ENCODE peak calls at places on chromosome 21, in six cellular contexts. X is IMR-90, C is thyroid gland, Z is tibial nerve, A is esophagus squamous epithelium, E is ovary. F is an unnamed sample.

GRCh38 chr21:16046625-16047340 is 317.0 kb downstream of the USP25 start:
- DNase-seq in X (peak; percentile 47), C (no peak), Z (no peak), A (no peak), E (no peak), F (no peak)

GRCh38 chr21:37783016-37783415 is 133.2 kb downstream of the KCNJ6 start:
- DNase-seq in X (peak; percentile 35), C (no peak), Z (no peak), A (no peak), E (no peak), F (no peak)

GRCh38 chr21:46116846-46117585 is 19.1 kb downstream of the COL6A2 start:
- DNase-seq in X (no peak), C (no peak), Z (peak; percentile 12), A (no peak), E (peak; percentile 32), F (peak; percentile 14)

GRCh38 chr21:39527067-39527595 is 75.4 kb downstream of the SH3BGR start:
- DNase-seq in X (no peak), C (no peak), Z (no peak), A (no peak), E (no peak), F (no peak)

GRCh38 chr21:16085436-16085835 is 355.7 kb downstream of the USP25 start:
- DNase-seq in X (peak; percentile 39), C (no peak), Z (no peak), A (no peak), E (no peak), F (no peak)

GRCh38 chr21:31974454-31974985 is 101.7 kb downstream of the HUNK start:
- DNase-seq in X (no peak), C (no peak), Z (no peak), A (no peak), E (no peak), F (no peak)

GRCh38 chr21:40047993-40048730 is 180.9 kb downstream of the PCP4 start:
- DNase-seq in X (no peak), C (no peak), Z (no peak), A (no peak), E (no peak), F (no peak)

GRCh38 chr21:37675202-37675801 is 241.0 kb downstream of the KCNJ6 start:
- DNase-seq in X (peak; percentile 38), C (peak; percentile 50), Z (peak; percentile 35), A (no peak), E (peak; percentile 78), F (peak; percentile 60)

GRCh38 chr21:31872072-31872451 is 758 bp upstream of the HUNK start:
- DNase-seq in X (no peak), C (no peak), Z (no peak), A (no peak), E (no peak), F (no peak)

GRCh38 chr21:27201197-27201596 is 234.3 kb upstream of the ADAMTS5 start:
- DNase-seq in X (peak; percentile 85), C (no peak), Z (no peak), A (no peak), E (no peak), F (no peak)

GRCh38 chr21:31180256-31181088 is 142.2 kb upstream of the KRTAP19-8 start:
- DNase-seq in X (peak; percentile 54), C (no peak), Z (no peak), A (no peak), E (no peak), F (no peak)

GRCh38 chr21:33383056-33383888 is 19.9 kb upstream of the IFNGR2 start:
- DNase-seq in X (peak; percentile 94), C (peak; percentile 13), Z (no peak), A (peak; percentile 48), E (peak; percentile 74), F (peak; percentile 70)
- TF ChIP-seq POLR2A in X (peak; percentile 36), C (no peak), Z (no peak), A (no peak), E (no peak), F (peak; percentile 27)

GRCh38 chr21:34272321-34272720 is 91.5 kb upstream of the KCNE2 start:
- DNase-seq in X (no peak), C (no peak), Z (no peak), A (no peak), E (no peak), F (no peak)

GRCh38 chr21:34274001-34274400 is 89.8 kb upstream of the KCNE2 start:
- DNase-seq in X (peak; percentile 28), C (no peak), Z (no peak), A (no peak), E (no peak), F (no peak)

GRCh38 chr21:34271452-34271851 is 92.4 kb upstream of the KCNE2 start:
- DNase-seq in X (no peak), C (no peak), Z (no peak), A (no peak), E (no peak), F (no peak)

GRCh38 chr21:34268493-34268892 is 95.3 kb upstream of the KCNE2 start:
- DNase-seq in X (no peak), C (no peak), Z (no peak), A (no peak), E (no peak), F (no peak)

GRCh38 chr21:34270406-34270805 is 93.4 kb upstream of the KCNE2 start:
- DNase-seq in X (no peak), C (no peak), Z (no peak), A (no peak), E (no peak), F (no peak)
- H3K27me3 ChIP-seq in X (peaks cover 34% of the 10 kb centered on the region), C (no peaks in the 10 kb centered on the region), Z (no peaks in the 10 kb centered on the region), A (peaks cover 14% of the 10 kb centered on the region), E (no peaks in the 10 kb centered on the region), F (no peaks in the 10 kb centered on the region)

GRCh38 chr21:26130249-26130896 is 40.2 kb downstream of the APP start:
- DNase-seq in X (peak; percentile 82), C (no peak), Z (no peak), A (no peak), E (no peak), F (no peak)

GRCh38 chr21:26127073-26127814 is 43.3 kb downstream of the APP start:
- DNase-seq in X (no peak), C (no peak), Z (no peak), A (no peak), E (no peak), F (no peak)

GRCh38 chr21:26125433-26126167 is 45.0 kb downstream of the APP start:
- DNase-seq in X (peak; percentile 28), C (no peak), Z (no peak), A (no peak), E (no peak), F (no peak)

GRCh38 chr21:26126168-26126553 is 44.4 kb downstream of the APP start:
- DNase-seq in X (no peak), C (no peak), Z (no peak), A (no peak), E (no peak), F (no peak)

GRCh38 chr21:26127918-26128317 is 42.7 kb downstream of the APP start:
- DNase-seq in X (peak; percentile 69), C (no peak), Z (no peak), A (no peak), E (no peak), F (no peak)
- H3K27ac ChIP-seq in X (no peak overlapping the region), C (peak overlapping the region; percentile 60), Z (peak overlapping the region; percentile 66), A (peak overlapping the region; percentile 47), E (no peak overlapping the region), F (peak overlapping the region; percentile 49)

GRCh38 chr21:36134820-36135390 is at the start of gene CBR3:
- DNase-seq in X (peak; percentile 41), C (peak; percentile 62), Z (peak; percentile 66), A (no peak), E (peak; percentile 77), F (peak; percentile 81)

GRCh38 chr21:36141513-36141925 is 6.6 kb downstream of the CBR3 start:
- DNase-seq in X (peak; percentile 89), C (peak; percentile 93), Z (peak; percentile 41), A (peak; percentile 54), E (peak; percentile 64), F (peak; percentile 72)

GRCh38 chr21:36132691-36133090 is 2.2 kb upstream of the CBR3 start:
- DNase-seq in X (no peak), C (no peak), Z (no peak), A (no peak), E (no peak), F (no peak)

DNA sequence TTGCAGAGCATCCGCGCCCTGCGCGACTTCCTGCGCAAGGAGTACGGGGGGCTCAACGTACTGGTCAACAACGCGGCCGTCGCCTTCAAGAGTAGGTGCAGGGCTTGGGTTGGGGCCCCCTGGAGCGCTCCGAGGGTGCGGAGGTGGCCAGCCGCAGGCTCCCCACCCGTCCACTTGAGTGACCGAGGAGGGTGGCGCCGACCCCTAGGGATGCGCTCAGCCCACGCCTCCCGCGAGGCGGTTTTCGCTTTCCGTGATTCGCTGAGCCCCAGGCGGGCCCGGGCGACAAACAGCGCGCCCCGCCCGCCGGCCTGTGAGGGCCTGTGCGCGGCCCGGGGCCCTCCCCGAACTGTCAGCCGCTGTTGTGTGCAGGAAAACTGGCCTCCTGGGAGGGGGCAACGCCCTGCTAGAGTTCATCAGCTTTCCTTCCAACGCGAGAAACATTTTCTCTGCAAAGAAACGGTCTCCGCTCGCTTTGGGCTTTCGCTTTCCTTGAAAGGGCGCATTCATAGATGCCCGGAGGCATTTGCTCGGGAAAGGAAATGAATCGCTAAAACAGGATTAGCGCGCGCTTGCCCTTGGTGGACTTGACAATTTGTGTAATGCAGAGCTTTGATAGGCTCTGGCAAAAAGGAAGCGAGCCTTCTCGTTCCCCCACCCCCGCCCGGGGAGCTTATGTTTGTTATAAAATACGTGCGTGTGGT is 664 bp downstream of the CBR3 start:
- DNase-seq in X (peak; percentile 83), C (peak; percentile 48), Z (peak; percentile 75), A (no peak), E (peak; percentile 76), F (peak; percentile 82)
- TF ChIP-seq POLR2A in X (no peak), C (no peak), Z (peak; percentile 63), A (no peak), E (peak; percentile 36), F (no peak)

DNA sequence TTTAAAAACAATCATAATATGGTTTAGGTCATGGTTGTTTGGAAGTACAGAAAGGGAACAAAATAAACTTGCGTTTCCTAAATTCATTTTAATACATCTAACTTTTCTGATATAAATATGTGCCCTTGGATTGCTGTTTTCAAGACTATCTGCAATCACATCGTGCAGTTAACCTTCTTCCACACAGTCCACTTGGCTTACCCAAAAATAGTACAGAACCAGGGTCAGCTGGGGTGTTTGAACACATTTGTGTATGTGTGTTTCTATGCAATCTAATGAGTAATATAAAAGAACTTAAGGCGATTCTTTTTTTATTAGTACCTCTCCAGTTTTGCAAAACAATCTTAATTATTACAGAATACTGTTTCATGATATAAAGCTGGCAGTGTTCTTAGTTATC is 19.9 kb downstream of the SAMSN1 start:
- DNase-seq in X (no peak), C (no peak), Z (no peak), A (no peak), E (no peak), F (no peak)
- H3K27me3 ChIP-seq in X (no peaks in the 10 kb centered on the region), C (no peaks in the 10 kb centered on the region), Z (no peaks in the 10 kb centered on the region), A (no peaks in the 10 kb centered on the region), E (no peaks in the 10 kb centered on the region), F (no peaks in the 10 kb centered on the region)

F was measured in heart left ventricle.